ENCODE peak calls at places on chromosomes 4 and X, in four cellular contexts. One of them, this sample, is unnamed.

GRCh38 chr4:105059337-105059736 is 87.3 kb upstream of the TET2 start:
- DNase-seq in GM23338: no peak
- DNase-seq in HCT116: no peak
- DNase-seq in GM12878: peak
- DNase-seq in this sample: no peak

GRCh38 chr4:17124767-17125166 is 226.3 kb upstream of the LDB2 start:
- DNase-seq in GM23338: peak
- DNase-seq in HCT116: no peak
- DNase-seq in GM12878: no peak
- DNase-seq in this sample: no peak

GRCh38 chr4:118280501-118281218 is 72.1 kb downstream of the PRSS12 start:
- DNase-seq in GM23338: peak
- DNase-seq in HCT116: peak
- DNase-seq in GM12878: peak
- DNase-seq in this sample: peak

GRCh38 chr4:27684501-27685077 is 823.9 kb downstream of the STIM2 start:
- DNase-seq in GM23338: peak
- DNase-seq in HCT116: peak
- DNase-seq in GM12878: no peak
- DNase-seq in this sample: peak

GRCh38 chr4:47221721-47222120 is 190.4 kb downstream of the GABRB1 start:
- DNase-seq in GM23338: no peak
- DNase-seq in HCT116: no peak
- DNase-seq in GM12878: no peak
- DNase-seq in this sample: no peak

GRCh38 chrX:41526925-41527324 is 79.8 kb downstream of the NYX start:
- DNase-seq in GM23338: no peak
- DNase-seq in HCT116: no peak
- DNase-seq in GM12878: no peak
- DNase-seq in this sample: no peak

GRCh38 chr4:5524900-5525299 is 183.5 kb downstream of the EVC2 start:
- DNase-seq in GM23338: peak
- DNase-seq in HCT116: no peak
- DNase-seq in GM12878: no peak
- DNase-seq in this sample: no peak

GRCh38 chr4:142815834-142816233 is 30.3 kb downstream of the INPP4B start:
- DNase-seq in GM23338: no peak
- DNase-seq in HCT116: peak
- DNase-seq in GM12878: no peak
- DNase-seq in this sample: no peak

GRCh38 chr4:100190643-100191600 is 654 bp upstream of the DDIT4L start:
- DNase-seq in GM23338: peak
- DNase-seq in HCT116: no peak
- DNase-seq in GM12878: no peak
- DNase-seq in this sample: no peak

GRCh38 chrX:152072236-152072635 is 66.1 kb downstream of the MAGEA10 start:
- DNase-seq in GM23338: no peak
- DNase-seq in HCT116: no peak
- DNase-seq in GM12878: no peak
- DNase-seq in this sample: no peak

GRCh38 chrX:8783100-8784098 is 17.8 kb downstream of the FAM9A start:
- DNase-seq in GM23338: peak
- DNase-seq in HCT116: no peak
- DNase-seq in GM12878: no peak
- DNase-seq in this sample: no peak

GRCh38 chr4:169314906-169315305 is 44.1 kb upstream of the SH3RF1 start:
- DNase-seq in GM23338: no peak
- DNase-seq in HCT116: peak
- DNase-seq in GM12878: no peak
- DNase-seq in this sample: no peak

GRCh38 chr4:168605411-168605810 is 108.6 kb downstream of the PALLD start:
- DNase-seq in GM23338: no peak
- DNase-seq in HCT116: no peak
- DNase-seq in GM12878: no peak
- DNase-seq in this sample: no peak

GRCh38 chr4:99816611-99817309 is at the start of gene DAPP1:
- DNase-seq in GM23338: no peak
- DNase-seq in HCT116: no peak
- DNase-seq in GM12878: peak
- DNase-seq in this sample: no peak

GRCh38 chr4:150234246-150234645 is 156.0 kb downstream of the DCLK2 start:
- DNase-seq in GM23338: no peak
- DNase-seq in HCT116: no peak
- DNase-seq in GM12878: no peak
- DNase-seq in this sample: no peak

GRCh38 chr4:145907363-145907762 is 31.3 kb downstream of the ZNF827 start:
- DNase-seq in GM23338: no peak
- DNase-seq in HCT116: no peak
- DNase-seq in GM12878: no peak
- DNase-seq in this sample: no peak

GRCh38 chr4:88166608-88167007 is 8.2 kb upstream of the ABCG2 start:
- DNase-seq in GM23338: no peak
- DNase-seq in HCT116: no peak
- DNase-seq in GM12878: no peak
- DNase-seq in this sample: no peak

GRCh38 chr4:69800599-69800998 is 40.2 kb upstream of the SULT1B1 start:
- DNase-seq in GM23338: no peak
- DNase-seq in HCT116: no peak
- DNase-seq in GM12878: no peak
- DNase-seq in this sample: no peak

GRCh38 chr4:113052379-113052951 is 3.0 kb downstream of the ANK2 start:
- DNase-seq in GM23338: no peak
- DNase-seq in HCT116: no peak
- DNase-seq in GM12878: peak
- DNase-seq in this sample: no peak

GRCh38 chr4:147117400-147117799 is 171.7 kb upstream of the TTC29 start:
- DNase-seq in GM23338: no peak
- DNase-seq in HCT116: no peak
- DNase-seq in GM12878: no peak
- DNase-seq in this sample: no peak

GRCh38 chr4:48854982-48855381 is 24.1 kb downstream of the OCIAD1 start:
- DNase-seq in GM23338: no peak
- DNase-seq in HCT116: no peak
- DNase-seq in GM12878: no peak
- DNase-seq in this sample: no peak

GRCh38 chrX:86805241-86805640 is 657.0 kb downstream of the DACH2 start:
- DNase-seq in GM23338: peak
- DNase-seq in HCT116: no peak
- DNase-seq in GM12878: no peak
- DNase-seq in this sample: no peak

DNA sequence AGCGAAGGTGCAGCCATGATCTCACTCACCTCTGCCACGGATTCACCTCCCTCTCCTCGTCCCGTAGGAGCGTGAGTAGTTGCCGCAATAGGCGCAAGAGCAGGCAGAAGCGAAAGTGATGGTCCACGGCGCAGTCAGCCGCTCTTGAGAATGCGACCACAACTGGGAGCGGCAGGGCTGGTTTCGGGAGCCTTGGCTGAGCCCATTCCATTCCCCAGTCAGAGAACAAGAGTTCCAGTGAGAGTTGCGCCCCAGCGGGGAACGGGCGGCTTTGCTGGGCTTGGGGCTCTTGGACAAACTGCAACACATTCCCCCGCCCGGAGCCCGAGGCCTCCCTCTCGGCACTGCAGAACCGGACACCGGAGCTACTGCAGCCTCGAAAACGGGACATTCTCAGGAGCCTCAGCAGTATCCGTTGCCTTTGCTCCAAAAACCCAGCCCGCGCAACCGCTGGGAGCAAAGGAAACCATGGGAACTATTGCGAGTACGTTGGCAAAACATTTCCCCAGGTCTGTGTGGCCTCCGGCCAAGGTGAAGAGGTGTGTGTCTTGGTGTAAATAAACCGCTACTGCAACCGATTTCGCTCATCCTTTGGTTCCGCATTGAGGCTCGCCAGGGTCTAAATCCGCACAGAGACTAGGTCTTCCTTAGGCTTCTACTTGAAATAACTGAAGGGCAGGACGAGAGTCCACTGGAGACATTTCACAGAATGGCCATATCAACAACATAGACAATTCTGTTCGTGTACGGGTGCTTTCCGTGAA is 5.7 kb upstream of the ZBTB33 start:
- DNase-seq in GM23338: peak
- DNase-seq in HCT116: peak
- DNase-seq in GM12878: no peak
- DNase-seq in this sample: peak
- TF ChIP-seq REST in GM23338: no peak
- TF ChIP-seq REST in HCT116: no peak
- TF ChIP-seq REST in GM12878: no peak
- TF ChIP-seq REST in this sample: peak

DNA sequence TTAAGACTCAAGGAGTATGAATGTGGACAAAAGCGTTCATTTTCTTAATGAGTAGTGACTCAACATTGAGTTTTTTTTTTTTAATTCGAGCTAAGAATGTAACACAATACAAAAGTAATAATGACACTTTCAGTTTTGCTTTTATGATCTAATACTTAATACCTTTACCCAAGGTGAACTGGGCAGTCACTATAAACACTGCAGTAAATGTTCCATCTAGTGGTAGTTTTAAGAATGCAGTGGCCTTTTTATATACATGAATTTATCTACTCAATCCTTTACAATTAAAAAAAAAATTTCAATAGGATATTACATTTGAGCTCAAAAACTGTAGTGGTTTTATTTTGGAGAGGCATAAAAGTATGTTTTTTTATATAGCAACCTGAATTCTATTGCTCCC is 33.9 kb downstream of the PDK3 start:
- DNase-seq in GM23338: peak
- DNase-seq in HCT116: no peak
- DNase-seq in GM12878: no peak
- DNase-seq in this sample: no peak
- TF ChIP-seq CTCF in GM23338: peak
- TF ChIP-seq CTCF in HCT116: peak
- TF ChIP-seq CTCF in GM12878: peak
- TF ChIP-seq CTCF in this sample: no peak

GRCh38 chr4:94276204-94276603 is 66.4 kb downstream of the HPGDS start:
- DNase-seq in GM23338: no peak
- DNase-seq in HCT116: no peak
- DNase-seq in GM12878: no peak
- DNase-seq in this sample: no peak

GRCh38 chr4:94274912-94275311 is 67.2 kb downstream of the SMARCAD1 start:
- DNase-seq in GM23338: no peak
- DNase-seq in HCT116: no peak
- DNase-seq in GM12878: no peak
- DNase-seq in this sample: no peak

GRCh38 chr4:94277539-94277938 is 65.1 kb downstream of the HPGDS start:
- DNase-seq in GM23338: no peak
- DNase-seq in HCT116: no peak
- DNase-seq in GM12878: no peak
- DNase-seq in this sample: no peak

DNA sequence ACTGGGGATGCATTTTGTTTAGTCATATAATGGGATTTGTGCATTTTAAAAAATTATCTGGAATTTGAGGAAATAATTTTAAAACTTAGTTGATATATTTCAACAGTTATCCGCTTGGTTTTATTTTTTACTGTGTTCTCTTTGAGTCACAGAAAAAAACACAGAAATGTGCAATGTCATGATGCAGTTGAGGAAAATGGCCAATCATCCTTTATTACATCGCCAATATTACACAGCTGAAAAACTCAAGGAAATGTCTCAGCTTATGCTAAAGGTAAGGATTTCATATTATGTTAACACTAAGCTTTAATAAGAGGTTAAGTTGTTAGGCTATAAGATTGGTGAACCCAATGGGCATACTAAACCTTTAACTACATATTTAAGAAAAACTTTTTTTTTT is 63.9 kb downstream of the HPGDS start:
- DNase-seq in GM23338: no peak
- DNase-seq in HCT116: no peak
- DNase-seq in GM12878: no peak
- DNase-seq in this sample: no peak
- TF ChIP-seq POLR2AphosphoS5 in GM23338: no peak
- TF ChIP-seq POLR2AphosphoS5 in HCT116: no peak
- TF ChIP-seq POLR2AphosphoS5 in GM12878: no peak
- TF ChIP-seq POLR2AphosphoS5 in this sample: no peak

GRCh38 chrX:22088326-22088725 is 56.2 kb downstream of the PHEX start:
- DNase-seq in GM23338: no peak
- DNase-seq in HCT116: no peak
- DNase-seq in GM12878: no peak
- DNase-seq in this sample: no peak
- TF ChIP-seq REST in GM23338: no peak
- TF ChIP-seq REST in HCT116: no peak
- TF ChIP-seq REST in GM12878: no peak
- TF ChIP-seq REST in this sample: no peak

DNA sequence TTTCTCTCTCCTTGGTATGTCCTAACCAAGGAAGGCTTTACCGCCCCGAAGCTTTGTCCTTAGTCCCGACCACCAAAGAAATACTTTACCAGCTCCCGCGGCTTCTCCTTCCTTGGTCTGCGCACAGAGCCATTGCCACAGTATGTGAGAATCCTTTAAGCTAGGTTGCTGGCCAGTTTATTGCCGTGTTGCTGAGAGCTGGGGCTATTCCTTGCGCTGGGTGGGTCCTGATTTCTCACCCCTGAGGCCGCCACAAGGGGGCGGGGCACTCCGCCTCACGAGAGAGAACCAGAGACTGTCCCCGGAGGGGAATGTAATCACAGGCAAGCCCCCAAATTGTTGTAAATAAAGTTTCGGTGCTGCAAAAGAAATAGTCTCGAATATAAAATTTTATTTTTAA is 331.0 kb upstream of the PCDH10 start:
- DNase-seq in GM23338: peak
- DNase-seq in HCT116: no peak
- DNase-seq in GM12878: no peak
- DNase-seq in this sample: no peak
- TF ChIP-seq CTCF in GM23338: peak
- TF ChIP-seq CTCF in HCT116: no peak
- TF ChIP-seq CTCF in GM12878: no peak
- TF ChIP-seq CTCF in this sample: no peak

GRCh38 chr4:148684638-148685037 is 242.4 kb upstream of the NR3C2 start:
- DNase-seq in GM23338: no peak
- DNase-seq in HCT116: no peak
- DNase-seq in GM12878: no peak
- DNase-seq in this sample: no peak

GRCh38 chr4:148686449-148686848 is 244.2 kb upstream of the NR3C2 start:
- DNase-seq in GM23338: no peak
- DNase-seq in HCT116: no peak
- DNase-seq in GM12878: no peak
- DNase-seq in this sample: no peak

GRCh38 chr4:148674891-148675290 is 232.7 kb upstream of the NR3C2 start:
- DNase-seq in GM23338: no peak
- DNase-seq in HCT116: no peak
- DNase-seq in GM12878: no peak
- DNase-seq in this sample: no peak

DNA sequence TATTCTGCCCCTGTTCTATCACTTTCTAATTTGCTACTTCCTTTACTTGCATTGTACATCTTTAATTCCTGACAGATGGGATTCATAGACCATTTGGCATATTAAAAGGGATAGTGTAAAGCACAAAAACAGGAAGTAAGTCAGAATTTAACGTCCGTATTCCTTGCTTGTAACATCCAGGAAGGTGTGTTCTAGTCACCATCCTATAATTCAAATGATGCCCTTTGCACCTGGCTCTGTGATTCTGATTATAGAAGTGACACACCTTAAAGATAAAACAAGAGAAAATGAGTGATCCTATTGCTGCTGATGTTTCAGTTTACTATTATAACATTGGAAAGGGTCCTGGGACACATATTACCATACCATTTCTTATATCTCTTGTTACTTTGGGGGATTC is 238.7 kb upstream of the NR3C2 start:
- DNase-seq in GM23338: no peak
- DNase-seq in HCT116: no peak
- DNase-seq in GM12878: no peak
- DNase-seq in this sample: no peak
- TF ChIP-seq POLR2AphosphoS5 in GM23338: no peak
- TF ChIP-seq POLR2AphosphoS5 in HCT116: no peak
- TF ChIP-seq POLR2AphosphoS5 in GM12878: no peak
- TF ChIP-seq POLR2AphosphoS5 in this sample: no peak